ENCODE peak calls at places on chromosomes 16 and 17, in six cellular contexts. One of them, this sample, is unnamed.

GRCh38 chr17:34582185-34582900 is 3.0 kb downstream of the TMEM132E start:
- DNase-seq in Peyer's patch: no peak
- DNase-seq in HCT116: no peak
- DNase-seq in K562: no peak
- DNase-seq in heart left ventricle: no peak
- DNase-seq in A549: no peak
- DNase-seq in this sample: no peak

GRCh38 chr16:85623250-85623649 is 10.1 kb downstream of the GSE1 start:
- DNase-seq in A549: no peak
- DNase-seq in HCT116: no peak
- DNase-seq in Peyer's patch: no peak
- DNase-seq in K562: no peak
- DNase-seq in heart left ventricle: no peak
- DNase-seq in this sample: no peak

GRCh38 chr17:39192901-39193300 is 4.6 kb downstream of the CACNB1 start:
- DNase-seq in heart left ventricle: no peak
- DNase-seq in K562: no peak
- DNase-seq in HCT116: no peak
- DNase-seq in A549: no peak
- DNase-seq in Peyer's patch: no peak
- DNase-seq in this sample: no peak

GRCh38 chr17:71329310-71330098 is 791.3 kb upstream of the SOX9 start:
- DNase-seq in K562: no peak
- DNase-seq in Peyer's patch: no peak
- DNase-seq in heart left ventricle: no peak
- DNase-seq in HCT116: no peak
- DNase-seq in A549: no peak
- DNase-seq in this sample: no peak

GRCh38 chr17:7589204-7589868 is 558 bp downstream of the SOX15 start:
- DNase-seq in HCT116: no peak
- DNase-seq in Peyer's patch: peak
- DNase-seq in heart left ventricle: peak
- DNase-seq in K562: no peak
- DNase-seq in A549: peak
- DNase-seq in this sample: no peak

GRCh38 chr16:3642397-3643094 is 11.9 kb upstream of the DNASE1 start:
- DNase-seq in K562: peak
- DNase-seq in A549: no peak
- DNase-seq in Peyer's patch: peak
- DNase-seq in HCT116: peak
- DNase-seq in heart left ventricle: no peak
- DNase-seq in this sample: no peak

GRCh38 chr17:40025991-40026815 is 11.0 kb downstream of the CSF3 start:
- DNase-seq in K562: no peak
- DNase-seq in Peyer's patch: peak
- DNase-seq in HCT116: no peak
- DNase-seq in heart left ventricle: peak
- DNase-seq in A549: no peak
- DNase-seq in this sample: no peak

GRCh38 chr16:56783332-56783731 is 53.4 kb downstream of the NUP93 start:
- DNase-seq in A549: no peak
- DNase-seq in HCT116: no peak
- DNase-seq in heart left ventricle: no peak
- DNase-seq in Peyer's patch: no peak
- DNase-seq in K562: no peak
- DNase-seq in this sample: no peak

GRCh38 chr16:17511340-17511739 is 40.6 kb upstream of the XYLT1 start:
- DNase-seq in K562: no peak
- DNase-seq in HCT116: no peak
- DNase-seq in heart left ventricle: no peak
- DNase-seq in Peyer's patch: no peak
- DNase-seq in A549: no peak
- DNase-seq in this sample: no peak

GRCh38 chr16:12087901-12088364 is 111.4 kb downstream of the SNX29 start:
- DNase-seq in HCT116: no peak
- DNase-seq in A549: no peak
- DNase-seq in Peyer's patch: peak
- DNase-seq in K562: no peak
- DNase-seq in heart left ventricle: no peak
- DNase-seq in this sample: no peak

GRCh38 chr17:81666342-81667191 is at the start of the genes CCDC137 and OXLD1:
- DNase-seq in heart left ventricle: peak
- DNase-seq in HCT116: peak
- DNase-seq in Peyer's patch: peak
- DNase-seq in A549: peak
- DNase-seq in K562: peak
- DNase-seq in this sample: peak

GRCh38 chr17:81667754-81668153 is 1.2 kb downstream of the CCDC137 start:
- DNase-seq in A549: no peak
- DNase-seq in HCT116: no peak
- DNase-seq in K562: peak
- DNase-seq in heart left ventricle: no peak
- DNase-seq in Peyer's patch: no peak
- DNase-seq in this sample: no peak

GRCh38 chr17:81664051-81664470 is 2.3 kb downstream of the OXLD1 start:
- DNase-seq in HCT116: peak
- DNase-seq in A549: no peak
- DNase-seq in heart left ventricle: no peak
- DNase-seq in K562: peak
- DNase-seq in Peyer's patch: no peak
- DNase-seq in this sample: no peak

GRCh38 chr17:81666092-81666341 is 388 bp downstream of the OXLD1 start:
- DNase-seq in Peyer's patch: peak
- DNase-seq in K562: no peak
- DNase-seq in HCT116: no peak
- DNase-seq in A549: no peak
- DNase-seq in heart left ventricle: no peak
- DNase-seq in this sample: no peak

GRCh38 chr17:81665205-81666091 is 957 bp downstream of the OXLD1 start:
- DNase-seq in K562: peak
- DNase-seq in heart left ventricle: no peak
- DNase-seq in A549: peak
- DNase-seq in Peyer's patch: no peak
- DNase-seq in HCT116: no peak
- DNase-seq in this sample: no peak
- H3K27ac ChIP-seq in K562: peak
- H3K27ac ChIP-seq in heart left ventricle: peak
- H3K27ac ChIP-seq in A549: peak
- H3K27ac ChIP-seq in Peyer's patch: peak
- H3K27ac ChIP-seq in HCT116: peak
- H3K27ac ChIP-seq in this sample: peak

DNA sequence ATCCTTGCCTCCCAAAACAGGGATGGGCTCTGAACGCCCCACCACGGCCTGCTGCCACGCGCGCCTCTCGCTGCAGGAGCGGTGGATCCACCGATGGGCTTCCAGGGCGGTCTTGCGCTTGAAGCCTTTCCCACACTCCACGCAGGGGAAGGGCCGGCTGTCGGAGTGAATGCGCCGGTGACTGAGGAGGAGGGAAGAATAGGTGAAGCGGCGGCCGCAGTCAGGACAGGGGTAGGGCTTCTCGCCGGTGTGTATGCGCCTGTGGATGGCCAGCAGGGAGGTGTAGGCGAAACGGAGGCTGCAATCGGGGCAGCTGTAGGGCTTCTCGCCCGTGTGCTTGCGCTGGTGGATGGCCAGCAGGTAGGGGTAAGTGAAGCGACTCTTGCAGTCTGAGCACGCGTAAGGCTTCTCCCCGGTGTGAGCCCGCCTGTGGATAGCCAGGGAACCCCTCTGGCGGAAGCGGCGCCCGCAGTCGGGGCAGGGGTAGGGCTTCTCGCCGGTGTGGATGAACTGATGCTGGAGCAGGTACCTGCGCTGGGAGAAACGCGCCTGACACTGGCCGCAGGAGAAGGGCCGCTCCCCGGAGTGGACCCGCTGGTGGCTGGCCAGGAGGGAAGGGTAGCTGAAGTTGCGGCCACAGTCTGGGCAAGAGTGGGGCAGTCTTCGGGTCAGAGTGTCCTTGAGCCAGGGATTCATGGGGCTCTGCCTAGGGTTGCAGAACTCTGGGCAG is 2.7 kb downstream of the ZNF785 start:
- DNase-seq in A549: no peak
- DNase-seq in heart left ventricle: no peak
- DNase-seq in Peyer's patch: no peak
- DNase-seq in K562: no peak
- DNase-seq in HCT116: no peak
- DNase-seq in this sample: no peak
- H3K4me3 ChIP-seq in A549: no peak
- H3K4me3 ChIP-seq in heart left ventricle: no peak
- H3K4me3 ChIP-seq in Peyer's patch: no peak
- H3K4me3 ChIP-seq in K562: no peak
- H3K4me3 ChIP-seq in HCT116: no peak
- H3K4me3 ChIP-seq in this sample: no peak

DNA sequence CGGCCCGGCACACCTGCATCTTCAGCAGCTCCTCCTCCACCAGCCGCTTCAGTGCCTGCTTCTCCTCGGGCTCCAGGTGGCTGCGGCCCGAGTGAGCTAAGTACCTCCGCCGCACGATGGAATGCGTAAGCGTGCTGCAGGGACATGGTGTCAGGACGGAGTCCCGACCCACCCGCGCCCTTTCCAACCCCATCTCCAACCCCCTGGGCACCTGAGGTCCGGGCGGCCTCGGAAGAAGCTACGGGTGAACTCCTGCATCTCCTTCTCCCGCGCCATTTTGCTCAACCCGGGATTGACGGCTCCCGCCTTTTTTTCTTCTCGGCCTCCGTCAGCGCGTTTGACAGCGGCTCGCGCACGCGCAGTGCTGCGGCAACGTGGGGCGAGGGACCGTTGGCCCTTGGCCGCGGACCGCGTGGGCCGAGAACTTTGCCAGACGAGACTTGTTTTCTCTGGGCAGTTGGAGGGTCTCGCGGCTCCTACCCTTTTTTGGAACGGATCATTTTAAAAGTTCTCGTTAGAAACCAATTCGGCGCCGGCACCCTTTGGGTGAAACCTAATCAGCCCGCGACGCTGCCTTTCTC is at the start of gene HIRIP3:
- DNase-seq in K562: peak
- DNase-seq in heart left ventricle: peak
- DNase-seq in Peyer's patch: peak
- DNase-seq in HCT116: peak
- DNase-seq in A549: peak
- DNase-seq in this sample: peak
- TF ChIP-seq POLR2A in K562: no peak
- TF ChIP-seq POLR2A in heart left ventricle: no peak
- TF ChIP-seq POLR2A in Peyer's patch: no peak
- TF ChIP-seq POLR2A in HCT116: peak
- TF ChIP-seq POLR2A in A549: no peak
- TF ChIP-seq POLR2A in this sample: no peak

GRCh38 chr17:48219605-48220004 is 112.0 kb downstream of the SNX11 start:
- DNase-seq in heart left ventricle: no peak
- DNase-seq in HCT116: no peak
- DNase-seq in Peyer's patch: no peak
- DNase-seq in A549: no peak
- DNase-seq in K562: peak
- DNase-seq in this sample: no peak

GRCh38 chr17:48225725-48226567 is 118.4 kb downstream of the SNX11 start:
- DNase-seq in heart left ventricle: no peak
- DNase-seq in A549: no peak
- DNase-seq in HCT116: no peak
- DNase-seq in K562: no peak
- DNase-seq in Peyer's patch: no peak
- DNase-seq in this sample: no peak

GRCh38 chr17:48228720-48229119 is 121.2 kb downstream of the SNX11 start:
- DNase-seq in heart left ventricle: no peak
- DNase-seq in HCT116: no peak
- DNase-seq in A549: no peak
- DNase-seq in Peyer's patch: no peak
- DNase-seq in K562: peak
- DNase-seq in this sample: no peak

GRCh38 chr17:48223945-48224344 is 116.4 kb downstream of the SNX11 start:
- DNase-seq in K562: no peak
- DNase-seq in heart left ventricle: no peak
- DNase-seq in Peyer's patch: no peak
- DNase-seq in HCT116: no peak
- DNase-seq in A549: no peak
- DNase-seq in this sample: no peak
- H3K27ac ChIP-seq in K562: no peak
- H3K27ac ChIP-seq in heart left ventricle: no peak
- H3K27ac ChIP-seq in Peyer's patch: no peak
- H3K27ac ChIP-seq in HCT116: no peak
- H3K27ac ChIP-seq in A549: no peak
- H3K27ac ChIP-seq in this sample: no peak

GRCh38 chr17:35895602-35896001 is 15.4 kb upstream of the CCL5 start:
- DNase-seq in K562: no peak
- DNase-seq in heart left ventricle: no peak
- DNase-seq in HCT116: no peak
- DNase-seq in Peyer's patch: no peak
- DNase-seq in A549: no peak
- DNase-seq in this sample: no peak
- H3K4me3 ChIP-seq in K562: no peak
- H3K4me3 ChIP-seq in heart left ventricle: no peak
- H3K4me3 ChIP-seq in HCT116: no peak
- H3K4me3 ChIP-seq in Peyer's patch: no peak
- H3K4me3 ChIP-seq in A549: no peak
- H3K4me3 ChIP-seq in this sample: no peak

This sample was measured in esophagus squamous epithelium.